ENCODE peak calls at places on chromosome 14, in ten cellular contexts. One of them, this sample, is unnamed.

GRCh38 chr14:24298892-24299254 is 707 bp downstream of the DHRS1 start:
- DNase-seq in right lobe of liver: no peak
- DNase-seq in tibial nerve: no peak
- DNase-seq in sigmoid colon: no peak
- DNase-seq in breast epithelium: no peak
- DNase-seq in suprapubic skin: no peak
- DNase-seq in uterus: no peak
- DNase-seq in K562: peak; percentile 28
- DNase-seq in HCT116: peak; percentile 24
- DNase-seq in upper lobe of left lung: no peak
- DNase-seq in this sample: peak; percentile 69

GRCh38 chr14:90759370-90760054 is 56.7 kb downstream of the TTC7B start:
- DNase-seq in suprapubic skin: peak; percentile 53
- DNase-seq in upper lobe of left lung: no peak
- DNase-seq in HCT116: no peak
- DNase-seq in breast epithelium: no peak
- DNase-seq in uterus: no peak
- DNase-seq in sigmoid colon: no peak
- DNase-seq in tibial nerve: no peak
- DNase-seq in right lobe of liver: peak; percentile 34
- DNase-seq in K562: no peak
- DNase-seq in this sample: peak; percentile 81

GRCh38 chr14:103314496-103315277 is 19.4 kb upstream of the EIF5 start:
- DNase-seq in breast epithelium: no peak
- DNase-seq in HCT116: no peak
- DNase-seq in suprapubic skin: no peak
- DNase-seq in uterus: no peak
- DNase-seq in right lobe of liver: peak; percentile 68
- DNase-seq in K562: peak; percentile 77
- DNase-seq in tibial nerve: no peak
- DNase-seq in sigmoid colon: no peak
- DNase-seq in upper lobe of left lung: no peak
- DNase-seq in this sample: no peak

GRCh38 chr14:50545618-50546017 is 13.2 kb upstream of the MAP4K5 start:
- DNase-seq in breast epithelium: no peak
- DNase-seq in upper lobe of left lung: no peak
- DNase-seq in right lobe of liver: no peak
- DNase-seq in sigmoid colon: no peak
- DNase-seq in HCT116: no peak
- DNase-seq in uterus: no peak
- DNase-seq in suprapubic skin: no peak
- DNase-seq in K562: no peak
- DNase-seq in tibial nerve: no peak
- DNase-seq in this sample: no peak

GRCh38 chr14:78848234-78848820 is 678.2 kb downstream of the NRXN3 start:
- DNase-seq in upper lobe of left lung: no peak
- DNase-seq in uterus: no peak
- DNase-seq in sigmoid colon: no peak
- DNase-seq in tibial nerve: no peak
- DNase-seq in breast epithelium: no peak
- DNase-seq in right lobe of liver: peak; percentile 46
- DNase-seq in HCT116: peak; percentile 18
- DNase-seq in suprapubic skin: no peak
- DNase-seq in K562: peak; percentile 19
- DNase-seq in this sample: peak; percentile 27

GRCh38 chr14:102050625-102051024 is 36.2 kb downstream of the HSP90AA1 start:
- DNase-seq in sigmoid colon: no peak
- DNase-seq in K562: no peak
- DNase-seq in right lobe of liver: no peak
- DNase-seq in upper lobe of left lung: no peak
- DNase-seq in breast epithelium: no peak
- DNase-seq in suprapubic skin: no peak
- DNase-seq in HCT116: no peak
- DNase-seq in tibial nerve: no peak
- DNase-seq in uterus: no peak
- DNase-seq in this sample: no peak

GRCh38 chr14:29310757-29311156 is 544.2 kb downstream of the FOXG1 start:
- DNase-seq in sigmoid colon: no peak
- DNase-seq in suprapubic skin: no peak
- DNase-seq in HCT116: no peak
- DNase-seq in K562: no peak
- DNase-seq in uterus: no peak
- DNase-seq in breast epithelium: no peak
- DNase-seq in tibial nerve: no peak
- DNase-seq in upper lobe of left lung: no peak
- DNase-seq in right lobe of liver: no peak
- DNase-seq in this sample: no peak

GRCh38 chr14:51862171-51862838 is 1.9 kb downstream of the GNG2 start:
- DNase-seq in K562: no peak
- DNase-seq in suprapubic skin: no peak
- DNase-seq in right lobe of liver: no peak
- DNase-seq in sigmoid colon: no peak
- DNase-seq in HCT116: no peak
- DNase-seq in upper lobe of left lung: no peak
- DNase-seq in breast epithelium: no peak
- DNase-seq in tibial nerve: no peak
- DNase-seq in uterus: no peak
- DNase-seq in this sample: no peak

GRCh38 chr14:61644185-61644584 is 51.1 kb upstream of the HIF1A start:
- DNase-seq in right lobe of liver: no peak
- DNase-seq in tibial nerve: no peak
- DNase-seq in uterus: no peak
- DNase-seq in breast epithelium: no peak
- DNase-seq in HCT116: no peak
- DNase-seq in K562: no peak
- DNase-seq in upper lobe of left lung: no peak
- DNase-seq in suprapubic skin: no peak
- DNase-seq in sigmoid colon: no peak
- DNase-seq in this sample: no peak

GRCh38 chr14:31206536-31207286 is 882 bp downstream of the HECTD1 start:
- DNase-seq in breast epithelium: no peak
- DNase-seq in K562: peak; percentile 17
- DNase-seq in suprapubic skin: no peak
- DNase-seq in uterus: no peak
- DNase-seq in HCT116: no peak
- DNase-seq in tibial nerve: no peak
- DNase-seq in sigmoid colon: peak; percentile 71
- DNase-seq in upper lobe of left lung: peak; percentile 51
- DNase-seq in right lobe of liver: peak; percentile 52
- DNase-seq in this sample: peak; percentile 65

GRCh38 chr14:56271988-56272387 is 153.8 kb downstream of the PELI2 start:
- DNase-seq in upper lobe of left lung: no peak
- DNase-seq in HCT116: no peak
- DNase-seq in uterus: no peak
- DNase-seq in K562: no peak
- DNase-seq in sigmoid colon: no peak
- DNase-seq in suprapubic skin: no peak
- DNase-seq in tibial nerve: no peak
- DNase-seq in breast epithelium: no peak
- DNase-seq in right lobe of liver: no peak
- DNase-seq in this sample: no peak

DNA sequence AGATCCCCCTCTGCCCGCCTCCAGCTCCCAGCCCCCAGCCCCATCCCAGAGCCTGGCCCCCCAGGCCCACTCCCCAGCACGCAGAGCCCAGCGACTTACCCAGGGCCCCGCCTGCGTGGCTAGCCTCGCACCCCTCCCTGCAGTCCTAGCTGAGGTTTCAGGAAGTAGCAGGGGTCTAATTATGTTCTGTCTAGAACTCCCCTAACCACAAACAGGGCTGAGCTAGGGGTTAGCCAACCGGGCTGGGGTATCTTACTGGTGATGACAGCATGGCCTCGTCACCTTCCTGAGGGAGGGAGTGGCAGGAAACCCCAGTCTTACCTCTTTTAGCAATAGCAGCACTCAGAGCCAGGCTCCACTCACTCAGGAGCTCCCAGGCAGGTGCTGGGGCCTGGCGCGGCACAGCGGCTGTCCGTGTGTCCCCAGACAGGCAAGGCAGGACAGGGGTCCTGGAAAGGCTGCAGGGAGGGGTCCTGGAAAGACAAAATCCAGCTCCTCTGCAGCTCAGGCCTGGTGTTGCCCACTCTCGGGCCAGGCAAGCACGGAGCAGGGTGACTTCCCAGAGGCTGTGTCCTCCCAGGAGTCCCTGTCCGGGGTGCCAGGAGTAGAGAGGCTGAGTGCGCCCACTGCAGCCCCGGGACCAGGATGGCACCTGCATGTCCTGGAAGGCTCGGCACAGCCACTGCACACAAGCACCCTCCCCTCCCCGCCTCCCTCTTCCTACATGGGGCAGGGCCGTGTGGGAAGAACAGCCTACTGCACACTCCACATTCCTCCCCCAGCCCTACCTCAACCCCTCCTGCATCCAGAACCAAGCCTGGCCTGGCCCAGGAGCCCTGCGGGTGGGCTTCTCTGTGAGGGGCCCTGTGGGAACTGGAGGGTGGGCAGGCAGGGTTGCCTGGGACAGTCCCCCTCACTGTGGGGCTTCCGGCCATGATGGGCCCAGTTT is at the start of gene GPR132:
- DNase-seq in HCT116: no peak
- DNase-seq in right lobe of liver: peak; percentile 63
- DNase-seq in breast epithelium: no peak
- DNase-seq in upper lobe of left lung: peak; percentile 86
- DNase-seq in suprapubic skin: peak; percentile 82
- DNase-seq in uterus: no peak
- DNase-seq in tibial nerve: no peak
- DNase-seq in K562: peak; percentile 24
- DNase-seq in sigmoid colon: peak; percentile 76
- DNase-seq in this sample: peak; percentile 98
- H3K4me3 ChIP-seq in HCT116: no peak within 1 kb of the TSS
- H3K4me3 ChIP-seq in right lobe of liver: no peak within 1 kb of the TSS
- H3K4me3 ChIP-seq in breast epithelium: peak within 1 kb of the TSS; percentile 37
- H3K4me3 ChIP-seq in upper lobe of left lung: peak within 1 kb of the TSS; percentile 34
- H3K4me3 ChIP-seq in suprapubic skin: peak within 1 kb of the TSS; percentile 36
- H3K4me3 ChIP-seq in uterus: no peak within 1 kb of the TSS
- H3K4me3 ChIP-seq in tibial nerve: no peak within 1 kb of the TSS
- H3K4me3 ChIP-seq in K562: no peak within 1 kb of the TSS
- H3K4me3 ChIP-seq in sigmoid colon: peak within 1 kb of the TSS; percentile 32
- H3K4me3 ChIP-seq in this sample: peak within 1 kb of the TSS; percentile 38

DNA sequence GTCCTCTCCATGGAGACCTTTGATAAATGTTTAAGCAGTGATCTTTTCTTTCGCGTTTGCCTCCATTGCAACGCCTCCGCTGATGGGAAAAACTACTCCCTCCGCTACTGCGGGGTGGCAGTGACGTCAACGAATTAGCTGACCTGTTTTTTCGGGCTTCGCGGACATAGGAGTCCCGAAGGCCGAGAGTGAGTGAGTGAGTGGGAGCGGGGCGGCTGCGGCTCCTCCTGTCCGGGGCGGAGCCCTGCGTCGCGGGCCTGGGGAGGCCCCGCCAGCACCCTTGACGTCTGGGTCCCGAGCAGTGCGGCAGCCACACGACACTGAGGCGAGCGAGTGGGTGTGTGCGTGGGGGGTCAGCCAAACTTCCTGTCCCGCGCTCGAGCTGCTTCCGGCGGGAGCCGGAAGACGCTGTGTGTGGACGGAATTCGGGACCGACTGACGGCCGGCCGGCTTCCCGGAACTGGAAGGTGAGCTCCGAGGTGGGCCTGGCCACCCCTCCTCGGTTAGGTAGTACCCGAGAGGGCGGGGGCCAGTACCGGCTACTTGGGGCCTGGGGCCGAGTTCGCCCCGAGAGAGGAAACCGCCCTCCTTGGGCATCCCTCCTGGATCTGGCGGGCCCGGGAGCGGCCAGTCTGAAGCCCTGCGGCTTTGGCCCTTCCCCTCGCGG is at the start of gene ZNF410:
- DNase-seq in suprapubic skin: peak; percentile 96
- DNase-seq in upper lobe of left lung: peak; percentile 97
- DNase-seq in breast epithelium: peak; percentile 90
- DNase-seq in HCT116: peak; percentile 93
- DNase-seq in sigmoid colon: peak; percentile 98
- DNase-seq in K562: peak; percentile 90
- DNase-seq in tibial nerve: peak; percentile 82
- DNase-seq in uterus: peak; percentile 93
- DNase-seq in right lobe of liver: peak; percentile 96
- DNase-seq in this sample: peak; percentile 97
- TF ChIP-seq POLR2A in suprapubic skin: peak; percentile 84
- TF ChIP-seq POLR2A in upper lobe of left lung: peak; percentile 77
- TF ChIP-seq POLR2A in breast epithelium: peak; percentile 59
- TF ChIP-seq POLR2A in HCT116: peak; percentile 35
- TF ChIP-seq POLR2A in sigmoid colon: peak; percentile 48
- TF ChIP-seq POLR2A in K562: peak; percentile 71
- TF ChIP-seq POLR2A in tibial nerve: peak; percentile 76
- TF ChIP-seq POLR2A in uterus: peak; percentile 76
- TF ChIP-seq POLR2A in right lobe of liver: peak; percentile 82
- TF ChIP-seq POLR2A in this sample: peak; percentile 53

GRCh38 chr14:58082491-58083098 is 69.4 kb downstream of the ARMH4 start:
- DNase-seq in uterus: no peak
- DNase-seq in K562: peak; percentile 18
- DNase-seq in HCT116: peak; percentile 19
- DNase-seq in tibial nerve: no peak
- DNase-seq in breast epithelium: no peak
- DNase-seq in sigmoid colon: no peak
- DNase-seq in suprapubic skin: no peak
- DNase-seq in right lobe of liver: no peak
- DNase-seq in upper lobe of left lung: no peak
- DNase-seq in this sample: peak; percentile 26

GRCh38 chr14:58077621-58078020 is 74.4 kb downstream of the ARMH4 start:
- DNase-seq in breast epithelium: no peak
- DNase-seq in right lobe of liver: no peak
- DNase-seq in sigmoid colon: no peak
- DNase-seq in HCT116: no peak
- DNase-seq in tibial nerve: no peak
- DNase-seq in uterus: no peak
- DNase-seq in K562: no peak
- DNase-seq in suprapubic skin: no peak
- DNase-seq in upper lobe of left lung: no peak
- DNase-seq in this sample: no peak

GRCh38 chr14:58082011-58082410 is 70.0 kb downstream of the ARMH4 start:
- DNase-seq in upper lobe of left lung: no peak
- DNase-seq in HCT116: no peak
- DNase-seq in tibial nerve: no peak
- DNase-seq in sigmoid colon: no peak
- DNase-seq in breast epithelium: no peak
- DNase-seq in K562: no peak
- DNase-seq in right lobe of liver: no peak
- DNase-seq in uterus: no peak
- DNase-seq in suprapubic skin: no peak
- DNase-seq in this sample: no peak

GRCh38 chr14:58078068-58078467 is 73.9 kb downstream of the ARMH4 start:
- DNase-seq in breast epithelium: no peak
- DNase-seq in upper lobe of left lung: no peak
- DNase-seq in suprapubic skin: no peak
- DNase-seq in tibial nerve: no peak
- DNase-seq in sigmoid colon: no peak
- DNase-seq in uterus: no peak
- DNase-seq in K562: no peak
- DNase-seq in HCT116: no peak
- DNase-seq in right lobe of liver: no peak
- DNase-seq in this sample: no peak

GRCh38 chr14:58078471-58078870 is 73.5 kb downstream of the ARMH4 start:
- DNase-seq in uterus: no peak
- DNase-seq in upper lobe of left lung: no peak
- DNase-seq in HCT116: no peak
- DNase-seq in breast epithelium: no peak
- DNase-seq in K562: no peak
- DNase-seq in suprapubic skin: no peak
- DNase-seq in right lobe of liver: no peak
- DNase-seq in tibial nerve: no peak
- DNase-seq in sigmoid colon: no peak
- DNase-seq in this sample: no peak
- H3K4me3 ChIP-seq in uterus: no peak overlapping the region
- H3K4me3 ChIP-seq in upper lobe of left lung: no peak overlapping the region
- H3K4me3 ChIP-seq in HCT116: no peak overlapping the region
- H3K4me3 ChIP-seq in breast epithelium: no peak overlapping the region
- H3K4me3 ChIP-seq in K562: no peak overlapping the region
- H3K4me3 ChIP-seq in suprapubic skin: no peak overlapping the region
- H3K4me3 ChIP-seq in right lobe of liver: no peak overlapping the region
- H3K4me3 ChIP-seq in tibial nerve: no peak overlapping the region
- H3K4me3 ChIP-seq in sigmoid colon: no peak overlapping the region
- H3K4me3 ChIP-seq in this sample: no peak overlapping the region

GRCh38 chr14:34035177-34035933 is 84.5 kb upstream of the EGLN3 start:
- DNase-seq in uterus: no peak
- DNase-seq in suprapubic skin: no peak
- DNase-seq in sigmoid colon: no peak
- DNase-seq in K562: no peak
- DNase-seq in right lobe of liver: peak; percentile 46
- DNase-seq in HCT116: no peak
- DNase-seq in tibial nerve: no peak
- DNase-seq in breast epithelium: no peak
- DNase-seq in upper lobe of left lung: no peak
- DNase-seq in this sample: no peak
- TF ChIP-seq POLR2A in uterus: no peak
- TF ChIP-seq POLR2A in suprapubic skin: no peak
- TF ChIP-seq POLR2A in sigmoid colon: no peak
- TF ChIP-seq POLR2A in K562: no peak
- TF ChIP-seq POLR2A in right lobe of liver: no peak
- TF ChIP-seq POLR2A in HCT116: no peak
- TF ChIP-seq POLR2A in tibial nerve: no peak
- TF ChIP-seq POLR2A in breast epithelium: no peak
- TF ChIP-seq POLR2A in upper lobe of left lung: no peak
- TF ChIP-seq POLR2A in this sample: no peak

This sample was measured in NB4.